ENCODE peak calls at places on chromosome 17, in six cellular contexts. H is HepG2, V is mucosa of gallbladder, W is activated B cell treated with CpG ODN at 0.5 μM for 24 hours, Q is prostate gland, L is T-helper 2 cell. G is an unnamed sample.

GRCh38 chr17:67019126-67019507 is 25.2 kb upstream of the CACNG1 start:
- DNase-seq in W (no peak), Q (no peak), H (no peak), L (no peak), V (no peak), G (no peak)

GRCh38 chr17:79627184-79627765 is 16.4 kb upstream of the RBFOX3 start:
- DNase-seq in V (no peak), Q (no peak), L (no peak), W (peak), H (no peak), G (no peak)

GRCh38 chr17:50153650-50154575 is 3.4 kb upstream of the PPP1R9B start:
- DNase-seq in W (no peak), Q (peak), V (no peak), H (no peak), L (no peak), G (no peak)

GRCh38 chr17:63039342-63039741 is 73.3 kb downstream of the TANC2 start:
- DNase-seq in V (no peak), L (no peak), W (no peak), Q (peak), H (no peak), G (no peak)

GRCh38 chr17:74631468-74632195 is 8.1 kb upstream of the CD300E start:
- DNase-seq in V (peak), Q (no peak), H (no peak), W (no peak), L (no peak), G (no peak)

GRCh38 chr17:67993153-67993997 is 2.9 kb downstream of the C17orf58 start:
- DNase-seq in Q (peak), H (peak), L (peak), W (peak), V (peak), G (peak)

GRCh38 chr17:42623732-42624596 is 14.5 kb downstream of the TUBG1 start:
- DNase-seq in W (no peak), L (no peak), H (no peak), V (peak), Q (peak), G (no peak)

GRCh38 chr17:72274632-72275031 is 153.8 kb downstream of the SOX9 start:
- DNase-seq in Q (no peak), V (no peak), W (no peak), L (no peak), H (no peak), G (no peak)

GRCh38 chr17:45967378-45967777 is 31.7 kb upstream of the STH start:
- DNase-seq in V (no peak), L (no peak), W (no peak), Q (no peak), H (no peak), G (no peak)

GRCh38 chr17:77634710-77635109 is 323.8 kb upstream of the TNRC6C start:
- DNase-seq in V (no peak), Q (no peak), L (no peak), W (no peak), H (no peak), G (no peak)

GRCh38 chr17:356671-357434 is 4.2 kb upstream of the RPH3AL start:
- DNase-seq in Q (no peak), H (no peak), W (no peak), L (no peak), V (no peak), G (no peak)

GRCh38 chr17:56596741-56597494 is 3.4 kb downstream of the NOG start:
- DNase-seq in L (no peak), W (no peak), Q (no peak), H (no peak), V (no peak), G (no peak)

GRCh38 chr17:59335685-59336084 is 4.2 kb downstream of the YPEL2 start:
- DNase-seq in L (no peak), W (no peak), Q (no peak), V (no peak), H (no peak), G (no peak)

GRCh38 chr17:6556121-6557039 is at the start of gene PITPNM3:
- DNase-seq in H (no peak), L (no peak), V (no peak), Q (no peak), W (no peak), G (no peak)

GRCh38 chr17:40878044-40878443 is 7.0 kb downstream of the KRT20 start:
- DNase-seq in W (no peak), H (no peak), V (no peak), Q (no peak), L (no peak), G (no peak)